ENCODE peak calls at places on chromosomes 2 and 18, in six cellular contexts. W, R, K, A, F and B are unnamed samples.

GRCh38 chr2:75289771-75290170 is 90.5 kb upstream of the TACR1 start:
- DNase-seq in K (no peak), R (no peak), A (no peak), F (no peak), W (no peak), B (no peak)

GRCh38 chr2:53987336-53987921 is 16.6 kb upstream of the PSME4 start:
- DNase-seq in K (no peak), W (peak), A (no peak), R (no peak), F (no peak), B (no peak)

GRCh38 chr2:109719871-109720270 is 74.2 kb upstream of the RGPD5 start:
- DNase-seq in A (no peak), F (no peak), R (no peak), K (no peak), W (no peak), B (no peak)

GRCh38 chr2:5195636-5196035 is 496.5 kb upstream of the SOX11 start:
- DNase-seq in A (no peak), R (no peak), F (no peak), K (no peak), W (no peak), B (no peak)

GRCh38 chr2:437772-438393 is 150.0 kb upstream of the ALKAL2 start:
- DNase-seq in W (no peak), K (no peak), F (no peak), R (no peak), A (peak), B (no peak)

GRCh38 chr2:20050104-20050711 is 1.2 kb downstream of the LAPTM4A start:
- DNase-seq in W (peak), A (no peak), R (no peak), K (no peak), F (no peak), B (no peak)

GRCh38 chr18:28650860-28651259 is 473.9 kb upstream of the CDH2 start:
- DNase-seq in W (no peak), K (no peak), F (no peak), A (no peak), R (no peak), B (no peak)

GRCh38 chr2:61493523-61493942 is 22.6 kb upstream of the USP34 start:
- DNase-seq in K (no peak), A (no peak), R (no peak), F (no peak), W (no peak), B (no peak)

GRCh38 chr2:128286011-128286721 is 32.5 kb downstream of the HS6ST1 start:
- DNase-seq in W (no peak), R (peak), F (no peak), K (peak), A (no peak), B (peak)

GRCh38 chr2:41602351-41602750 is 445.5 kb upstream of the PKDCC start:
- DNase-seq in K (no peak), R (no peak), F (no peak), A (no peak), W (no peak), B (peak)

GRCh38 chr2:197426723-197427122 is 8.1 kb downstream of the SF3B1 start:
- DNase-seq in R (no peak), K (no peak), W (no peak), A (no peak), F (no peak), B (no peak)

GRCh38 chr18:45954070-45954712 is 12.9 kb downstream of the EPG5 start:
- DNase-seq in W (no peak), K (no peak), A (no peak), F (peak), R (no peak), B (no peak)

GRCh38 chr2:159194241-159194640 is 92.3 kb downstream of the WDSUB1 start:
- DNase-seq in K (no peak), F (no peak), W (no peak), A (no peak), R (no peak), B (no peak)

GRCh38 chr18:12470382-12471090 is 62.8 kb downstream of the PRELID3A start:
- DNase-seq in A (no peak), F (no peak), K (no peak), R (no peak), W (no peak), B (no peak)

GRCh38 chr2:173521450-173522192 is 166.9 kb downstream of the CDCA7 start:
- DNase-seq in W (no peak), R (no peak), A (no peak), F (no peak), K (no peak), B (no peak)

GRCh38 chr2:28492276-28492675 is 3.6 kb upstream of the PLB1 start:
- DNase-seq in F (no peak), K (no peak), W (no peak), R (no peak), A (no peak), B (no peak)

GRCh38 chr2:121038831-121039230 is 246.2 kb downstream of the TFCP2L1 start:
- DNase-seq in W (no peak), A (no peak), R (no peak), F (no peak), K (no peak), B (no peak)

GRCh38 chr18:48133675-48134251 is 203.3 kb upstream of the SMAD2 start:
- DNase-seq in R (no peak), A (no peak), K (no peak), W (peak), F (no peak), B (no peak)

GRCh38 chr18:58541789-58542425 is 87.0 kb downstream of the ALPK2 start:
- DNase-seq in R (no peak), F (peak), A (no peak), W (no peak), K (no peak), B (no peak)

GRCh38 chr2:73112913-73113633 is at the start of gene RAB11FIP5:
- DNase-seq in W (no peak), R (peak), F (peak), A (peak), K (peak), B (peak)

GRCh38 chr2:67954125-67954748 is 108.6 kb downstream of the C1D start:
- DNase-seq in F (no peak), A (no peak), R (no peak), K (no peak), W (peak), B (no peak)

GRCh38 chr2:198662916-198663315 is 794.8 kb downstream of the SATB2 start:
- DNase-seq in F (no peak), R (no peak), A (no peak), W (no peak), K (no peak), B (no peak)

GRCh38 chr2:72864500-72864899 is 22.7 kb upstream of the SPR start:
- DNase-seq in A (no peak), R (no peak), W (no peak), K (no peak), F (no peak), B (no peak)

GRCh38 chr2:97885841-97886240 is 109.9 kb downstream of the TMEM131 start:
- DNase-seq in K (no peak), W (no peak), A (no peak), F (no peak), R (no peak), B (no peak)

GRCh38 chr18:58225101-58225500 is 181.1 kb downstream of the NEDD4L start:
- DNase-seq in A (peak), R (no peak), K (no peak), F (no peak), W (no peak), B (no peak)